ENCODE peak calls at places on chromosomes 13 and 19, in six cellular contexts. One of them, this sample, is unnamed.

GRCh38 chr13:32878172-32878571 is 138.1 kb upstream of the KL start:
- DNase-seq in stimulated activated CD8-positive, alpha-beta memory T cell treated with anti-CD3 and anti-CD28 coated beads, Interleukin-4, amount 100 ng/mL, for 1 hour: no peak
- DNase-seq in fibroblast of pulmonary artery: no peak
- DNase-seq in activated CD4-positive, alpha-beta T cell treated with anti-CD3 and anti-CD28 coated beads, Interleukin-2, amount 50 U/mL, for 48 hours: no peak
- DNase-seq in H7: no peak
- DNase-seq in cardiac muscle cell: no peak
- DNase-seq in this sample: no peak

GRCh38 chr19:47483200-47483599 is 819 bp downstream of the KPTN start:
- DNase-seq in stimulated activated CD8-positive, alpha-beta memory T cell treated with anti-CD3 and anti-CD28 coated beads, Interleukin-4, amount 100 ng/mL, for 1 hour: no peak
- DNase-seq in fibroblast of pulmonary artery: no peak
- DNase-seq in activated CD4-positive, alpha-beta T cell treated with anti-CD3 and anti-CD28 coated beads, Interleukin-2, amount 50 U/mL, for 48 hours: no peak
- DNase-seq in H7: no peak
- DNase-seq in cardiac muscle cell: no peak
- DNase-seq in this sample: no peak

GRCh38 chr13:94209110-94209509 is 270.4 kb downstream of the DCT start:
- DNase-seq in stimulated activated CD8-positive, alpha-beta memory T cell treated with anti-CD3 and anti-CD28 coated beads, Interleukin-4, amount 100 ng/mL, for 1 hour: no peak
- DNase-seq in fibroblast of pulmonary artery: peak; percentile 43
- DNase-seq in activated CD4-positive, alpha-beta T cell treated with anti-CD3 and anti-CD28 coated beads, Interleukin-2, amount 50 U/mL, for 48 hours: no peak
- DNase-seq in H7: no peak
- DNase-seq in cardiac muscle cell: no peak
- DNase-seq in this sample: no peak

GRCh38 chr19:13068064-13068807 is 34.4 kb downstream of the LYL1 start:
- DNase-seq in stimulated activated CD8-positive, alpha-beta memory T cell treated with anti-CD3 and anti-CD28 coated beads, Interleukin-4, amount 100 ng/mL, for 1 hour: no peak
- DNase-seq in fibroblast of pulmonary artery: no peak
- DNase-seq in activated CD4-positive, alpha-beta T cell treated with anti-CD3 and anti-CD28 coated beads, Interleukin-2, amount 50 U/mL, for 48 hours: no peak
- DNase-seq in H7: peak; percentile 40
- DNase-seq in cardiac muscle cell: no peak
- DNase-seq in this sample: no peak

GRCh38 chr19:31707206-31707605 is 358.0 kb upstream of the TSHZ3 start:
- DNase-seq in stimulated activated CD8-positive, alpha-beta memory T cell treated with anti-CD3 and anti-CD28 coated beads, Interleukin-4, amount 100 ng/mL, for 1 hour: no peak
- DNase-seq in fibroblast of pulmonary artery: no peak
- DNase-seq in activated CD4-positive, alpha-beta T cell treated with anti-CD3 and anti-CD28 coated beads, Interleukin-2, amount 50 U/mL, for 48 hours: no peak
- DNase-seq in H7: no peak
- DNase-seq in cardiac muscle cell: no peak
- DNase-seq in this sample: no peak

GRCh38 chr13:54637377-54637776 is 1608.8 kb downstream of the OLFM4 start:
- DNase-seq in stimulated activated CD8-positive, alpha-beta memory T cell treated with anti-CD3 and anti-CD28 coated beads, Interleukin-4, amount 100 ng/mL, for 1 hour: no peak
- DNase-seq in fibroblast of pulmonary artery: peak; percentile 3
- DNase-seq in activated CD4-positive, alpha-beta T cell treated with anti-CD3 and anti-CD28 coated beads, Interleukin-2, amount 50 U/mL, for 48 hours: no peak
- DNase-seq in H7: peak; percentile 15
- DNase-seq in cardiac muscle cell: peak; percentile 82
- DNase-seq in this sample: no peak

GRCh38 chr19:47156861-47157454 is 26.3 kb downstream of the SAE1 start:
- DNase-seq in stimulated activated CD8-positive, alpha-beta memory T cell treated with anti-CD3 and anti-CD28 coated beads, Interleukin-4, amount 100 ng/mL, for 1 hour: no peak
- DNase-seq in fibroblast of pulmonary artery: no peak
- DNase-seq in activated CD4-positive, alpha-beta T cell treated with anti-CD3 and anti-CD28 coated beads, Interleukin-2, amount 50 U/mL, for 48 hours: no peak
- DNase-seq in H7: no peak
- DNase-seq in cardiac muscle cell: no peak
- DNase-seq in this sample: peak; percentile 37

GRCh38 chr13:112645327-112645914 is 44.4 kb upstream of the ATP11A start:
- DNase-seq in stimulated activated CD8-positive, alpha-beta memory T cell treated with anti-CD3 and anti-CD28 coated beads, Interleukin-4, amount 100 ng/mL, for 1 hour: no peak
- DNase-seq in fibroblast of pulmonary artery: no peak
- DNase-seq in activated CD4-positive, alpha-beta T cell treated with anti-CD3 and anti-CD28 coated beads, Interleukin-2, amount 50 U/mL, for 48 hours: no peak
- DNase-seq in H7: no peak
- DNase-seq in cardiac muscle cell: no peak
- DNase-seq in this sample: no peak

GRCh38 chr19:46049597-46049996 is 8.8 kb upstream of the IGFL4 start:
- DNase-seq in stimulated activated CD8-positive, alpha-beta memory T cell treated with anti-CD3 and anti-CD28 coated beads, Interleukin-4, amount 100 ng/mL, for 1 hour: no peak
- DNase-seq in fibroblast of pulmonary artery: no peak
- DNase-seq in activated CD4-positive, alpha-beta T cell treated with anti-CD3 and anti-CD28 coated beads, Interleukin-2, amount 50 U/mL, for 48 hours: no peak
- DNase-seq in H7: peak; percentile 38
- DNase-seq in cardiac muscle cell: no peak
- DNase-seq in this sample: no peak

GRCh38 chr19:13006431-13007281 is 11.4 kb downstream of the NFIX start:
- DNase-seq in stimulated activated CD8-positive, alpha-beta memory T cell treated with anti-CD3 and anti-CD28 coated beads, Interleukin-4, amount 100 ng/mL, for 1 hour: no peak
- DNase-seq in fibroblast of pulmonary artery: no peak
- DNase-seq in activated CD4-positive, alpha-beta T cell treated with anti-CD3 and anti-CD28 coated beads, Interleukin-2, amount 50 U/mL, for 48 hours: no peak
- DNase-seq in H7: peak; percentile 61
- DNase-seq in cardiac muscle cell: no peak
- DNase-seq in this sample: no peak

GRCh38 chr13:100208002-100208401 is 119.1 kb downstream of the PCCA start:
- DNase-seq in stimulated activated CD8-positive, alpha-beta memory T cell treated with anti-CD3 and anti-CD28 coated beads, Interleukin-4, amount 100 ng/mL, for 1 hour: no peak
- DNase-seq in fibroblast of pulmonary artery: no peak
- DNase-seq in activated CD4-positive, alpha-beta T cell treated with anti-CD3 and anti-CD28 coated beads, Interleukin-2, amount 50 U/mL, for 48 hours: no peak
- DNase-seq in H7: no peak
- DNase-seq in cardiac muscle cell: no peak
- DNase-seq in this sample: no peak

GRCh38 chr13:69108486-69108885 is 999.1 kb upstream of the ATXN8OS start:
- DNase-seq in stimulated activated CD8-positive, alpha-beta memory T cell treated with anti-CD3 and anti-CD28 coated beads, Interleukin-4, amount 100 ng/mL, for 1 hour: no peak
- DNase-seq in fibroblast of pulmonary artery: no peak
- DNase-seq in activated CD4-positive, alpha-beta T cell treated with anti-CD3 and anti-CD28 coated beads, Interleukin-2, amount 50 U/mL, for 48 hours: no peak
- DNase-seq in H7: no peak
- DNase-seq in cardiac muscle cell: no peak
- DNase-seq in this sample: no peak

GRCh38 chr13:113971471-113972231 is 2.2 kb downstream of the C13orf46 start:
- DNase-seq in stimulated activated CD8-positive, alpha-beta memory T cell treated with anti-CD3 and anti-CD28 coated beads, Interleukin-4, amount 100 ng/mL, for 1 hour: no peak
- DNase-seq in fibroblast of pulmonary artery: no peak
- DNase-seq in activated CD4-positive, alpha-beta T cell treated with anti-CD3 and anti-CD28 coated beads, Interleukin-2, amount 50 U/mL, for 48 hours: no peak
- DNase-seq in H7: peak; percentile 52
- DNase-seq in cardiac muscle cell: no peak
- DNase-seq in this sample: no peak

GRCh38 chr13:49733181-49733951 is 42.1 kb upstream of the EBPL start:
- DNase-seq in stimulated activated CD8-positive, alpha-beta memory T cell treated with anti-CD3 and anti-CD28 coated beads, Interleukin-4, amount 100 ng/mL, for 1 hour: no peak
- DNase-seq in fibroblast of pulmonary artery: peak; percentile 7
- DNase-seq in activated CD4-positive, alpha-beta T cell treated with anti-CD3 and anti-CD28 coated beads, Interleukin-2, amount 50 U/mL, for 48 hours: no peak
- DNase-seq in H7: no peak
- DNase-seq in cardiac muscle cell: no peak
- DNase-seq in this sample: no peak